ENCODE peak calls at places on chromosomes 12 and 14, in five cellular contexts. One of them, this sample, is unnamed.

GRCh38 chr12:82696543-82696942 is 9.8 kb downstream of the TMTC2 start:
- DNase-seq in NAMALWA: no peak
- DNase-seq in AG10803: peak
- DNase-seq in memory B cell: no peak
- DNase-seq in activated CD8-positive, alpha-beta memory T cell treated with anti-CD3 and anti-CD28 coated beads for 4 hours: no peak
- DNase-seq in this sample: no peak

GRCh38 chr12:113911971-113912760 is 54.0 kb downstream of the RBM19 start:
- DNase-seq in NAMALWA: no peak
- DNase-seq in activated CD8-positive, alpha-beta memory T cell treated with anti-CD3 and anti-CD28 coated beads for 4 hours: no peak
- DNase-seq in memory B cell: no peak
- DNase-seq in AG10803: no peak
- DNase-seq in this sample: no peak

GRCh38 chr12:75744607-75745256 is 233.3 kb upstream of the KRR1 start:
- DNase-seq in AG10803: no peak
- DNase-seq in NAMALWA: no peak
- DNase-seq in memory B cell: no peak
- DNase-seq in activated CD8-positive, alpha-beta memory T cell treated with anti-CD3 and anti-CD28 coated beads for 4 hours: no peak
- DNase-seq in this sample: no peak

GRCh38 chr14:89856871-89857345 is 97.6 kb downstream of the EFCAB11 start:
- DNase-seq in NAMALWA: no peak
- DNase-seq in AG10803: peak
- DNase-seq in activated CD8-positive, alpha-beta memory T cell treated with anti-CD3 and anti-CD28 coated beads for 4 hours: no peak
- DNase-seq in memory B cell: no peak
- DNase-seq in this sample: no peak

GRCh38 chr14:46058964-46059580 is 592.5 kb downstream of the RPL10L start:
- DNase-seq in NAMALWA: no peak
- DNase-seq in AG10803: no peak
- DNase-seq in activated CD8-positive, alpha-beta memory T cell treated with anti-CD3 and anti-CD28 coated beads for 4 hours: no peak
- DNase-seq in memory B cell: no peak
- DNase-seq in this sample: no peak

GRCh38 chr14:22002860-22003284 is 329.3 kb upstream of the OR4E1 start:
- DNase-seq in AG10803: no peak
- DNase-seq in memory B cell: no peak
- DNase-seq in activated CD8-positive, alpha-beta memory T cell treated with anti-CD3 and anti-CD28 coated beads for 4 hours: peak
- DNase-seq in NAMALWA: peak
- DNase-seq in this sample: peak

GRCh38 chr14:105273062-105273461 is 24.7 kb downstream of the BTBD6 start:
- DNase-seq in activated CD8-positive, alpha-beta memory T cell treated with anti-CD3 and anti-CD28 coated beads for 4 hours: no peak
- DNase-seq in memory B cell: no peak
- DNase-seq in AG10803: no peak
- DNase-seq in NAMALWA: no peak
- DNase-seq in this sample: no peak

GRCh38 chr12:114662512-114663177 is 21.3 kb downstream of the TBX3 start:
- DNase-seq in AG10803: peak
- DNase-seq in activated CD8-positive, alpha-beta memory T cell treated with anti-CD3 and anti-CD28 coated beads for 4 hours: peak
- DNase-seq in NAMALWA: peak
- DNase-seq in memory B cell: peak
- DNase-seq in this sample: peak

GRCh38 chr12:7542046-7542445 is 38.5 kb upstream of the CD163 start:
- DNase-seq in NAMALWA: no peak
- DNase-seq in activated CD8-positive, alpha-beta memory T cell treated with anti-CD3 and anti-CD28 coated beads for 4 hours: no peak
- DNase-seq in AG10803: no peak
- DNase-seq in memory B cell: no peak
- DNase-seq in this sample: no peak

GRCh38 chr14:38775986-38776385 is 327.0 kb downstream of the SEC23A start:
- DNase-seq in NAMALWA: no peak
- DNase-seq in AG10803: no peak
- DNase-seq in memory B cell: no peak
- DNase-seq in activated CD8-positive, alpha-beta memory T cell treated with anti-CD3 and anti-CD28 coated beads for 4 hours: no peak
- DNase-seq in this sample: no peak

GRCh38 chr14:89779707-89780106 is 174.8 kb downstream of the EFCAB11 start:
- DNase-seq in activated CD8-positive, alpha-beta memory T cell treated with anti-CD3 and anti-CD28 coated beads for 4 hours: no peak
- DNase-seq in AG10803: no peak
- DNase-seq in memory B cell: no peak
- DNase-seq in NAMALWA: no peak
- DNase-seq in this sample: no peak